ENCODE peak calls at places on chromosomes 2 and 18, in nine cellular contexts. One of them, this sample, is unnamed.

GRCh38 chr18:72460210-72460680 is 83.9 kb downstream of the CBLN2 start:
- DNase-seq in iris pigment epithelial cell: peak
- DNase-seq in mucosa of gallbladder: no peak
- DNase-seq in NCI-H1092 treated with DMSO at 0.1 percent for 48 hours: no peak
- DNase-seq in renal cortical epithelial cell: peak
- DNase-seq in C1 segment of cervical spinal cord: no peak
- DNase-seq in lower lobe of right lung: no peak
- DNase-seq in right atrium auricular region: no peak
- DNase-seq in NCI-H2081 treated with DMSO at 0.1 percent for 48 hours: no peak
- DNase-seq in this sample: no peak

GRCh38 chr2:69356471-69356870 is 30.6 kb downstream of the GFPT1 start:
- DNase-seq in renal cortical epithelial cell: no peak
- DNase-seq in C1 segment of cervical spinal cord: no peak
- DNase-seq in right atrium auricular region: no peak
- DNase-seq in iris pigment epithelial cell: peak
- DNase-seq in NCI-H2081 treated with DMSO at 0.1 percent for 48 hours: no peak
- DNase-seq in lower lobe of right lung: no peak
- DNase-seq in NCI-H1092 treated with DMSO at 0.1 percent for 48 hours: no peak
- DNase-seq in mucosa of gallbladder: no peak
- DNase-seq in this sample: no peak

GRCh38 chr18:60466671-60467070 is 94.1 kb upstream of the MC4R start:
- DNase-seq in C1 segment of cervical spinal cord: no peak
- DNase-seq in right atrium auricular region: no peak
- DNase-seq in renal cortical epithelial cell: no peak
- DNase-seq in NCI-H1092 treated with DMSO at 0.1 percent for 48 hours: no peak
- DNase-seq in iris pigment epithelial cell: peak
- DNase-seq in NCI-H2081 treated with DMSO at 0.1 percent for 48 hours: no peak
- DNase-seq in lower lobe of right lung: no peak
- DNase-seq in mucosa of gallbladder: no peak
- DNase-seq in this sample: no peak

GRCh38 chr2:209380278-209380677 is 43.6 kb upstream of the MAP2 start:
- DNase-seq in lower lobe of right lung: no peak
- DNase-seq in mucosa of gallbladder: no peak
- DNase-seq in iris pigment epithelial cell: no peak
- DNase-seq in NCI-H1092 treated with DMSO at 0.1 percent for 48 hours: peak
- DNase-seq in NCI-H2081 treated with DMSO at 0.1 percent for 48 hours: peak
- DNase-seq in right atrium auricular region: no peak
- DNase-seq in C1 segment of cervical spinal cord: no peak
- DNase-seq in renal cortical epithelial cell: peak
- DNase-seq in this sample: no peak

GRCh38 chr2:39780825-39781600 is 2.0 kb upstream of the THUMPD2 start:
- DNase-seq in iris pigment epithelial cell: no peak
- DNase-seq in lower lobe of right lung: no peak
- DNase-seq in C1 segment of cervical spinal cord: no peak
- DNase-seq in renal cortical epithelial cell: peak
- DNase-seq in NCI-H1092 treated with DMSO at 0.1 percent for 48 hours: no peak
- DNase-seq in right atrium auricular region: no peak
- DNase-seq in NCI-H2081 treated with DMSO at 0.1 percent for 48 hours: no peak
- DNase-seq in mucosa of gallbladder: no peak
- DNase-seq in this sample: no peak

GRCh38 chr2:101754613-101755012 is 57.1 kb downstream of the MAP4K4 start:
- DNase-seq in lower lobe of right lung: no peak
- DNase-seq in right atrium auricular region: no peak
- DNase-seq in NCI-H2081 treated with DMSO at 0.1 percent for 48 hours: no peak
- DNase-seq in iris pigment epithelial cell: peak
- DNase-seq in mucosa of gallbladder: no peak
- DNase-seq in NCI-H1092 treated with DMSO at 0.1 percent for 48 hours: no peak
- DNase-seq in C1 segment of cervical spinal cord: no peak
- DNase-seq in renal cortical epithelial cell: peak
- DNase-seq in this sample: no peak

GRCh38 chr2:210169871-210170441 is 1.3 kb downstream of the KANSL1L start:
- DNase-seq in mucosa of gallbladder: no peak
- DNase-seq in right atrium auricular region: no peak
- DNase-seq in lower lobe of right lung: peak
- DNase-seq in NCI-H1092 treated with DMSO at 0.1 percent for 48 hours: no peak
- DNase-seq in C1 segment of cervical spinal cord: no peak
- DNase-seq in iris pigment epithelial cell: peak
- DNase-seq in NCI-H2081 treated with DMSO at 0.1 percent for 48 hours: no peak
- DNase-seq in renal cortical epithelial cell: peak
- DNase-seq in this sample: no peak

GRCh38 chr18:12751891-12752290 is 49.0 kb downstream of the PSMG2 start:
- DNase-seq in NCI-H2081 treated with DMSO at 0.1 percent for 48 hours: no peak
- DNase-seq in NCI-H1092 treated with DMSO at 0.1 percent for 48 hours: no peak
- DNase-seq in C1 segment of cervical spinal cord: no peak
- DNase-seq in renal cortical epithelial cell: no peak
- DNase-seq in right atrium auricular region: no peak
- DNase-seq in iris pigment epithelial cell: no peak
- DNase-seq in lower lobe of right lung: no peak
- DNase-seq in mucosa of gallbladder: no peak
- DNase-seq in this sample: no peak

GRCh38 chr2:8202139-8202538 is 479.7 kb upstream of the ID2 start:
- DNase-seq in mucosa of gallbladder: no peak
- DNase-seq in lower lobe of right lung: no peak
- DNase-seq in C1 segment of cervical spinal cord: no peak
- DNase-seq in iris pigment epithelial cell: no peak
- DNase-seq in NCI-H2081 treated with DMSO at 0.1 percent for 48 hours: no peak
- DNase-seq in right atrium auricular region: no peak
- DNase-seq in NCI-H1092 treated with DMSO at 0.1 percent for 48 hours: peak
- DNase-seq in renal cortical epithelial cell: no peak
- DNase-seq in this sample: peak

GRCh38 chr2:12257476-12257875 is 459.3 kb upstream of the TRIB2 start:
- DNase-seq in lower lobe of right lung: no peak
- DNase-seq in NCI-H1092 treated with DMSO at 0.1 percent for 48 hours: no peak
- DNase-seq in NCI-H2081 treated with DMSO at 0.1 percent for 48 hours: no peak
- DNase-seq in iris pigment epithelial cell: no peak
- DNase-seq in mucosa of gallbladder: no peak
- DNase-seq in right atrium auricular region: no peak
- DNase-seq in renal cortical epithelial cell: no peak
- DNase-seq in C1 segment of cervical spinal cord: no peak
- DNase-seq in this sample: no peak

GRCh38 chr2:212998629-212999359 is 152.6 kb downstream of the IKZF2 start:
- DNase-seq in lower lobe of right lung: no peak
- DNase-seq in NCI-H1092 treated with DMSO at 0.1 percent for 48 hours: no peak
- DNase-seq in NCI-H2081 treated with DMSO at 0.1 percent for 48 hours: no peak
- DNase-seq in iris pigment epithelial cell: peak
- DNase-seq in right atrium auricular region: no peak
- DNase-seq in mucosa of gallbladder: no peak
- DNase-seq in C1 segment of cervical spinal cord: no peak
- DNase-seq in renal cortical epithelial cell: no peak
- DNase-seq in this sample: no peak

GRCh38 chr2:120314656-120315366 is 31.1 kb upstream of the INHBB start:
- DNase-seq in iris pigment epithelial cell: no peak
- DNase-seq in renal cortical epithelial cell: peak
- DNase-seq in mucosa of gallbladder: no peak
- DNase-seq in NCI-H1092 treated with DMSO at 0.1 percent for 48 hours: peak
- DNase-seq in right atrium auricular region: no peak
- DNase-seq in C1 segment of cervical spinal cord: no peak
- DNase-seq in lower lobe of right lung: no peak
- DNase-seq in NCI-H2081 treated with DMSO at 0.1 percent for 48 hours: no peak
- DNase-seq in this sample: no peak

GRCh38 chr18:22285299-22286140 is 116.1 kb downstream of the GATA6 start:
- DNase-seq in renal cortical epithelial cell: peak
- DNase-seq in NCI-H2081 treated with DMSO at 0.1 percent for 48 hours: no peak
- DNase-seq in C1 segment of cervical spinal cord: no peak
- DNase-seq in lower lobe of right lung: no peak
- DNase-seq in iris pigment epithelial cell: no peak
- DNase-seq in right atrium auricular region: no peak
- DNase-seq in mucosa of gallbladder: no peak
- DNase-seq in NCI-H1092 treated with DMSO at 0.1 percent for 48 hours: no peak
- DNase-seq in this sample: no peak

GRCh38 chr2:99948010-99948409 is 194.4 kb downstream of the AFF3 start:
- DNase-seq in renal cortical epithelial cell: no peak
- DNase-seq in C1 segment of cervical spinal cord: no peak
- DNase-seq in NCI-H2081 treated with DMSO at 0.1 percent for 48 hours: no peak
- DNase-seq in lower lobe of right lung: no peak
- DNase-seq in iris pigment epithelial cell: no peak
- DNase-seq in right atrium auricular region: no peak
- DNase-seq in mucosa of gallbladder: no peak
- DNase-seq in NCI-H1092 treated with DMSO at 0.1 percent for 48 hours: no peak
- DNase-seq in this sample: no peak

GRCh38 chr2:109609352-109610024 is 4.3 kb downstream of the SEPTIN10 start:
- DNase-seq in iris pigment epithelial cell: peak
- DNase-seq in C1 segment of cervical spinal cord: no peak
- DNase-seq in lower lobe of right lung: no peak
- DNase-seq in NCI-H2081 treated with DMSO at 0.1 percent for 48 hours: no peak
- DNase-seq in renal cortical epithelial cell: peak
- DNase-seq in right atrium auricular region: no peak
- DNase-seq in mucosa of gallbladder: no peak
- DNase-seq in NCI-H1092 treated with DMSO at 0.1 percent for 48 hours: no peak
- DNase-seq in this sample: no peak

GRCh38 chr18:75173758-75174157 is 35.2 kb downstream of the PTGR3 start:
- DNase-seq in mucosa of gallbladder: no peak
- DNase-seq in NCI-H2081 treated with DMSO at 0.1 percent for 48 hours: no peak
- DNase-seq in C1 segment of cervical spinal cord: no peak
- DNase-seq in NCI-H1092 treated with DMSO at 0.1 percent for 48 hours: no peak
- DNase-seq in iris pigment epithelial cell: no peak
- DNase-seq in renal cortical epithelial cell: no peak
- DNase-seq in right atrium auricular region: peak
- DNase-seq in lower lobe of right lung: no peak
- DNase-seq in this sample: no peak

GRCh38 chr2:104862061-104862941 is 8.4 kb downstream of the POU3F3 start:
- DNase-seq in right atrium auricular region: no peak
- DNase-seq in NCI-H1092 treated with DMSO at 0.1 percent for 48 hours: no peak
- DNase-seq in lower lobe of right lung: no peak
- DNase-seq in iris pigment epithelial cell: no peak
- DNase-seq in mucosa of gallbladder: no peak
- DNase-seq in renal cortical epithelial cell: peak
- DNase-seq in C1 segment of cervical spinal cord: no peak
- DNase-seq in NCI-H2081 treated with DMSO at 0.1 percent for 48 hours: no peak
- DNase-seq in this sample: no peak

GRCh38 chr2:181948227-181948626 is 37.4 kb upstream of the PPP1R1C start:
- DNase-seq in lower lobe of right lung: no peak
- DNase-seq in NCI-H1092 treated with DMSO at 0.1 percent for 48 hours: no peak
- DNase-seq in right atrium auricular region: no peak
- DNase-seq in mucosa of gallbladder: no peak
- DNase-seq in C1 segment of cervical spinal cord: no peak
- DNase-seq in iris pigment epithelial cell: no peak
- DNase-seq in renal cortical epithelial cell: no peak
- DNase-seq in NCI-H2081 treated with DMSO at 0.1 percent for 48 hours: no peak
- DNase-seq in this sample: no peak

GRCh38 chr2:143652692-143653091 is 523.5 kb downstream of the ARHGAP15 start:
- DNase-seq in right atrium auricular region: no peak
- DNase-seq in C1 segment of cervical spinal cord: no peak
- DNase-seq in iris pigment epithelial cell: no peak
- DNase-seq in mucosa of gallbladder: no peak
- DNase-seq in lower lobe of right lung: no peak
- DNase-seq in NCI-H2081 treated with DMSO at 0.1 percent for 48 hours: no peak
- DNase-seq in NCI-H1092 treated with DMSO at 0.1 percent for 48 hours: no peak
- DNase-seq in renal cortical epithelial cell: no peak
- DNase-seq in this sample: no peak

This sample was measured in GM12891.